ENCODE peak calls at places on chromosome 22, in seven cellular contexts. T, I, D, V, P, S and A are unnamed samples.

GRCh38 chr22:24107668-24108067 is 73.6 kb upstream of the SUSD2 start:
- DNase-seq in I (peak; percentile 97), T (no peak), S (peak; percentile 81), D (peak; percentile 95), P (no peak), V (no peak), A (no peak)

GRCh38 chr22:23256986-23257888 is 76.9 kb downstream of the BCR start:
- DNase-seq in V (no peak), I (peak; percentile 80), P (peak; percentile 49), S (no peak), D (peak; percentile 93), T (no peak), A (no peak)

GRCh38 chr22:23181763-23182288 is 1.5 kb downstream of the BCR start:
- DNase-seq in V (no peak), T (no peak), P (no peak), I (no peak), D (peak; percentile 70), S (no peak), A (no peak)

GRCh38 chr22:48578138-48579034 is 1249.3 kb downstream of the BRD1 start:
- DNase-seq in P (peak; percentile 22), S (no peak), D (no peak), I (no peak), T (no peak), V (no peak), A (no peak)

GRCh38 chr22:21677606-21678443 is 12.0 kb downstream of the PPIL2 start:
- DNase-seq in D (no peak), S (no peak), I (no peak), T (no peak), V (no peak), P (no peak), A (no peak)

GRCh38 chr22:50640857-50641647 is 13.1 kb upstream of the ARSA start:
- DNase-seq in V (no peak), P (no peak), D (no peak), S (no peak), I (no peak), T (no peak), A (no peak)

GRCh38 chr22:29503811-29504372 is 23.9 kb downstream of the NEFH start:
- DNase-seq in D (no peak), P (peak; percentile 75), T (no peak), I (peak; percentile 88), V (no peak), S (peak; percentile 74), A (no peak)

GRCh38 chr22:35023692-35024363 is 42.1 kb upstream of the ISX start:
- DNase-seq in T (peak; percentile 70), I (no peak), D (peak; percentile 64), V (peak; percentile 35), P (peak; percentile 82), S (peak; percentile 6), A (peak; percentile 19)

GRCh38 chr22:50473855-50474671 is 772 bp downstream of the SBF1 start:
- DNase-seq in S (peak; percentile 60), V (no peak), D (no peak), I (peak; percentile 65), T (peak; percentile 65), P (peak; percentile 69), A (peak; percentile 29)

GRCh38 chr22:29266564-29267461 is 968 bp downstream of the RHBDD3 start:
- DNase-seq in P (peak; percentile 5), V (no peak), S (peak; percentile 13), T (no peak), D (peak; percentile 65), I (no peak), A (no peak)

GRCh38 chr22:33564683-33565082 is 355.6 kb downstream of the LARGE1 start:
- DNase-seq in I (no peak), D (no peak), T (peak; percentile 19), V (no peak), P (no peak), S (no peak), A (no peak)

GRCh38 chr22:23178512-23179254 is 1.6 kb upstream of the BCR start:
- DNase-seq in S (peak; percentile 26), I (peak; percentile 83), T (peak; percentile 83), P (peak; percentile 82), V (peak; percentile 59), D (peak; percentile 81), A (no peak)

GRCh38 chr22:29813126-29813525 is 24.9 kb downstream of the ASCC2 start:
- DNase-seq in I (no peak), T (no peak), D (no peak), P (no peak), V (no peak), S (no peak), A (no peak)

GRCh38 chr22:22787151-22787550 is 100.5 kb upstream of the IGLL5 start:
- DNase-seq in D (no peak), P (no peak), V (no peak), I (no peak), S (no peak), T (no peak), A (no peak)

GRCh38 chr22:17343766-17344165 is 25.5 kb upstream of the CECR2 start:
- DNase-seq in I (no peak), S (no peak), D (no peak), P (no peak), T (peak; percentile 61), V (no peak), A (no peak)

GRCh38 chr22:24156915-24157782 is 24.1 kb upstream of the SUSD2 start:
- DNase-seq in T (peak; percentile 98), I (peak; percentile 93), P (peak; percentile 90), D (peak; percentile 92), S (peak; percentile 64), V (peak; percentile 87), A (peak; percentile 87)

DNA sequence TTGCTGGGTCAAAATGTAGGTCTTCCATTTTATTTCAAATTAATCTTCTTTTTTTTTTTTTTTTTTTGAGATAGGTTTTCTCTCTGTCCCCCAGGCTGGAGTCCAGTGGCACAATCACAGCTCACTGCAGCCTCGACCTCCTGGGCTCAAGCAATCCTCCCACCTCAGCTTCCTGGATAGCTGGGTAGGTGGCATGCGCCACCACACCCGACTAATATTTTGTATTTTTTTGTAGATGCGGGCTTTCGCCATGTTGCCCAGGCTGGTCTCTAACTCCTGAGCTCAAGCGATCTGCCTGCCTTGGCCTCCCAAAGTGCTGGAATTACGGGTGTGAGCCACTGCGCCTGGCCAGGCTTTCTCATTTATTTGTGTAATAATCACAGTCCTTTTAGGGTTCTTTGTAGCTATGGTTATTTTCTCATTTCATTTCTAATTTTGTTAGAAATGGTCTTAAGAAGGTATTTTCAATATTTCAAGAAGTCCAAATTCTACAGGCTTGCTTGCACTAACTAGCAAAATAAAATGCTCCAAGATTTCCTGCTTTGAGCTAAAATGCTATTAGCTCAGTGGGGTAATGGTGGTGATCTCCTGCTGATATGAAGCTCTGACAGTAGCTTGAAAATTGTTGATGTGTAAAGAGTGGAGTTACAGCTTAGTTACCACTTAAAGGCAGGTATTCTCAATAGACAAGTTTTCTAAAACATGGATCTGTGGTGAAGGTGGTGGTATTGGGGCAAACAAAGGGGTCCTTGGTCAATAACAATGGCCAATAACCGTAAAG is 50.0 kb downstream of the RBX1 start:
- DNase-seq in V (no peak), S (no peak), T (no peak), D (no peak), I (no peak), P (no peak), A (no peak)
- H3K4me1 ChIP-seq in V (no peaks in the 10 kb centered on the region), S (no peaks in the 10 kb centered on the region), T (no peaks in the 10 kb centered on the region), D (no peaks in the 10 kb centered on the region), I (no peaks in the 10 kb centered on the region), P (no peaks in the 10 kb centered on the region), A (no peaks in the 10 kb centered on the region)

DNA sequence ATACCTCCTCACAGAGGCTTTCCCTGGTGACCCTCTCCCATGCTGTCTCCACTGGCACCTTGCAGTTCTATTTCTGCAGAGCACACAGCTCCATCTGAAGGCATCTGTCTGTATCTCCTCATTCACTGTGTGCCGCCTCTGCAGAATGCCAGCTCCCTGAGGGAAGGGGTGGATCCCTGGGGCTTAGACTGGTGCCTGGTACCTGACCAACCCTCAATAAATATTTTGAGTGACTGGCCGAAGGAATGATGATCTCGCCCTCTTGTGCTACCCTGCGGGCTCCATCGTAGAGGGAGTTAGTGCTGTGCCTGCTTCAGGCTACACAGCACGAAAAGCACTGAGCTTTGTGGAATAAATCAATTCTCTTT is 1.6 kb downstream of the CBX7 start:
- DNase-seq in T (no peak), P (no peak), I (peak; percentile 62), S (no peak), D (no peak), V (no peak), A (no peak)
- H3K27ac ChIP-seq in T (no peak overlapping the region), P (no peak overlapping the region), I (peak overlapping the region; percentile 98), S (no peak overlapping the region), D (peak overlapping the region; percentile 99), V (no peak overlapping the region), A (peak overlapping the region; percentile 78)

GRCh38 chr22:27214691-27215090 is 557.3 kb downstream of the MIAT start:
- DNase-seq in T (no peak), V (no peak), S (no peak), D (no peak), I (no peak), P (no peak), A (no peak)

GRCh38 chr22:27212081-27212480 is 554.7 kb downstream of the MIAT start:
- DNase-seq in D (no peak), S (no peak), V (no peak), T (no peak), I (no peak), P (no peak), A (no peak)

GRCh38 chr22:27213766-27214581 is 556.6 kb downstream of the MIAT start:
- DNase-seq in S (peak; percentile 68), D (peak; percentile 92), T (no peak), I (peak; percentile 96), P (no peak), V (no peak), A (no peak)

GRCh38 chr22:27213291-27213690 is 555.9 kb downstream of the MIAT start:
- DNase-seq in P (no peak), I (peak; percentile 76), D (no peak), S (peak; percentile 70), T (no peak), V (no peak), A (no peak)

GRCh38 chr22:27212617-27213177 is 555.3 kb downstream of the MIAT start:
- DNase-seq in D (peak; percentile 95), I (peak; percentile 97), V (no peak), S (peak; percentile 99), T (peak; percentile 54), P (peak; percentile 60), A (no peak)
- H3K4me1 ChIP-seq in D (peaks cover 13% of the 10 kb centered on the region), I (peaks cover 38% of the 10 kb centered on the region), V (no peaks in the 10 kb centered on the region), S (peaks cover 4% of the 10 kb centered on the region), T (peaks cover 6% of the 10 kb centered on the region), P (peaks cover 10% of the 10 kb centered on the region), A (no peaks in the 10 kb centered on the region)

DNA sequence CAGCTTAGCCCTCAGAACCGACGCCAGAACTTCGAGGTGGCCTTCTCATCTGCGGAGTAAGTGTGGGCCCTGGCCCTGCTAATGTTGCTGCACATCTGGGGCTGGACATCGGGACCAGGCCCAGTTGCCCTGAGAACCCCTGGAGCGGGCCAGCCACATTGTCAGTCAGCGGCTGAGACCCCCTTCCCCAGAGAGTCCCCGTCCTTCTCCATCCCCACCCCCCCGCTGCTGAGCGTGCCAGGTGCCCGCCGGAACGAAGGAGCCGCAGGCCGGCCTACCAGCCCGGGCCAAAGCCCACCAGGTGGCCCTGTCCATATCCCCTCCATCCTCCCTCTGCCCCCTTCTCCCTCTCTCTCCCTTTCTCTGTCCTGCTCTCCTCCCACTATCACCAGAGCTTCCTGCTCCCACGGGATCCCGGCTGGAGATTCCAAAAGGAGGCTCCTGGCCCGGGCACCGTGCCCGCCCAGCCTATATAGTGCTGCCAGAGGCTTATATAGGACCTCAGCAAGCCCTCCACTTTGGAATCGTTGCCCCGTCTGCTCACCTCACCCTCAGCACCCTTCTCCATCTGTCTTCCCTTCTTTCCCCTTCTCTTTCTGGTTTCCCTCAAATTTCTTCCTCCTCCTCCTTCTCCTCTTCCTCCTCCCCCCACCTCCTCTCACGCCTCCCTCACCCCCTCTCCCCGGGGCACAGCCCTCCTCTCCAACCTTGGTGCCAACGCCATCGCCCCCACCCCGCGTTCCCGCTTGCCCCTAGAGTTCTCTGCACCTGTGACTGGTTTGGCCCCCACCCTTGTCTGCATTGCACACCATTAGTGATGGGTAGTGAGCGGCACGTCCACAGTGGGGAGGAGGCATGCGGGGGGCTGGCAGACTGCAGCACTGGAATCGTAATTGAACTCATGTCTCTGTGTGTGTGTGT is 7.3 kb downstream of the SELENOM start:
- DNase-seq in V (no peak), I (peak; percentile 71), P (no peak), T (no peak), D (no peak), S (no peak), A (no peak)
- H3K27ac ChIP-seq in V (no peak overlapping the region), I (peak overlapping the region; percentile 98), P (no peak overlapping the region), T (no peak overlapping the region), D (peak overlapping the region; percentile 99), S (no peak overlapping the region), A (no peak overlapping the region)